ENCODE peak calls at places on chromosomes 12 and 14, in four cellular contexts. N, R, W and K are unnamed samples. For H3K4me1, the result is how much of the 10 kb centered on the place peaks cover.

GRCh38 chr12:62862259-62862881 is 72.6 kb downstream of the PPM1H start:
- DNase-seq in N (no peak), R (no peak), W (no peak), K (no peak)

GRCh38 chr12:75944097-75944904 is 87.3 kb downstream of the PHLDA1 start:
- DNase-seq in N (peak), R (no peak), W (peak), K (no peak)

GRCh38 chr12:9364224-9365176 is 156.3 kb upstream of the PZP start:
- DNase-seq in N (no peak), R (no peak), W (no peak), K (no peak)

GRCh38 chr12:107238276-107238675 is 144.9 kb upstream of the CRY1 start:
- DNase-seq in N (no peak), R (no peak), W (no peak), K (no peak)

GRCh38 chr12:113537041-113537750 is 65.5 kb upstream of the LHX5 start:
- DNase-seq in N (no peak), R (no peak), W (no peak), K (no peak)

GRCh38 chr12:87311206-87311605 is 718.0 kb downstream of the C12orf50 start:
- DNase-seq in N (no peak), R (no peak), W (no peak), K (no peak)

GRCh38 chr14:68464716-68465115 is 328.2 kb downstream of the ZFP36L1 start:
- DNase-seq in N (peak), R (no peak), W (peak), K (no peak)

GRCh38 chr12:81953541-81953940 is 194.4 kb upstream of the PPFIA2 start:
- DNase-seq in N (no peak), R (no peak), W (no peak), K (no peak)

GRCh38 chr12:45674181-45674580 is 55.3 kb upstream of the ARID2 start:
- DNase-seq in N (no peak), R (no peak), W (no peak), K (no peak)

GRCh38 chr14:42872775-42873174 is 1266.1 kb downstream of the LRFN5 start:
- DNase-seq in N (no peak), R (no peak), W (no peak), K (no peak)

GRCh38 chr12:1306096-1306495 is 288.3 kb downstream of the FBXL14 start:
- DNase-seq in N (no peak), R (no peak), W (no peak), K (no peak)

GRCh38 chr14:103031566-103031911 is 25.8 kb downstream of the CDC42BPB start:
- DNase-seq in N (no peak), R (peak), W (no peak), K (no peak)

GRCh38 chr14:76313861-76314260 is 62.1 kb upstream of the ESRRB start:
- DNase-seq in N (no peak), R (no peak), W (no peak), K (no peak)

GRCh38 chr12:128792398-128792797 is 31.4 kb downstream of the SLC15A4 start:
- DNase-seq in N (no peak), R (peak), W (no peak), K (no peak)

GRCh38 chr12:104181313-104181712 is 34.3 kb upstream of the TXNRD1 start:
- DNase-seq in N (no peak), R (no peak), W (no peak), K (no peak)

GRCh38 chr12:18296909-18297280 is 35.6 kb downstream of the PIK3C2G start:
- DNase-seq in N (no peak), R (no peak), W (no peak), K (no peak)

GRCh38 chr12:113797535-113797868 is 168.6 kb downstream of the RBM19 start:
- DNase-seq in N (no peak), R (no peak), W (no peak), K (no peak)

GRCh38 chr12:47741340-47741703 is 16.0 kb upstream of the ENDOU start:
- DNase-seq in N (no peak), R (peak), W (peak), K (no peak)

GRCh38 chr12:124165695-124166094 is 129.2 kb upstream of the RFLNA start:
- DNase-seq in N (no peak), R (no peak), W (no peak), K (no peak)

GRCh38 chr14:104979758-104980591 is 1.8 kb upstream of the AHNAK2 start:
- DNase-seq in N (no peak), R (peak), W (no peak), K (no peak)

GRCh38 chr12:118714051-118714460 is 267.3 kb upstream of the SRRM4 start:
- DNase-seq in N (peak), R (no peak), W (peak), K (no peak)

GRCh38 chr14:88706425-88706824 is 86.3 kb downstream of the EML5 start:
- DNase-seq in N (no peak), R (no peak), W (no peak), K (no peak)

GRCh38 chr14:25953532-25954144 is 644.2 kb downstream of the NOVA1 start:
- DNase-seq in N (no peak), R (no peak), W (no peak), K (peak)

GRCh38 chr12:127107744-127108143 is 1159.2 kb upstream of the TMEM132C start:
- DNase-seq in N (no peak), R (no peak), W (no peak), K (no peak)

GRCh38 chr12:52975820-52976573 is 27.1 kb downstream of the KRT18 start:
- DNase-seq in N (no peak), R (no peak), W (peak), K (no peak)

GRCh38 chr14:75561013-75561432 is 17.4 kb upstream of the FLVCR2 start:
- DNase-seq in N (peak), R (peak), W (peak), K (no peak)

GRCh38 chr12:67096533-67097318 is 172.4 kb upstream of the CAND1 start:
- DNase-seq in N (no peak), R (no peak), W (no peak), K (no peak)

GRCh38 chr14:80978403-80978802 is 23.0 kb downstream of the TSHR start:
- DNase-seq in N (no peak), R (no peak), W (no peak), K (no peak)

GRCh38 chr14:74616507-74616906 is 4.5 kb upstream of the LTBP2 start:
- DNase-seq in N (peak), R (peak), W (peak), K (no peak)

GRCh38 chr14:91410781-91411536 is 6.7 kb downstream of the CCDC88C start:
- DNase-seq in N (no peak), R (peak), W (no peak), K (no peak)

GRCh38 chr12:18923721-18924120 is 185.8 kb downstream of the CAPZA3 start:
- DNase-seq in N (no peak), R (no peak), W (no peak), K (no peak)

GRCh38 chr12:6547566-6547965 is 8.3 kb downstream of the IFFO1 start:
- DNase-seq in N (no peak), R (no peak), W (no peak), K (no peak)

GRCh38 chr12:67928621-67929369 is 60.5 kb upstream of the IFNG-AS1 start:
- DNase-seq in N (no peak), R (no peak), W (no peak), K (no peak)

GRCh38 chr12:110046451-110047187 is 1.7 kb downstream of the C12orf76 start:
- DNase-seq in N (no peak), R (no peak), W (no peak), K (no peak)
- TF ChIP-seq POLR2A in N (no peak), R (no peak), W (no peak), K (no peak)

GRCh38 chr12:42473561-42473960 is 116.0 kb downstream of the PRICKLE1 start:
- DNase-seq in N (no peak), R (no peak), W (no peak), K (no peak)

GRCh38 chr12:42468341-42468821 is 121.2 kb downstream of the PRICKLE1 start:
- DNase-seq in N (no peak), R (no peak), W (no peak), K (no peak)

GRCh38 chr12:42473130-42473529 is 116.4 kb downstream of the PRICKLE1 start:
- DNase-seq in N (no peak), R (no peak), W (no peak), K (no peak)

GRCh38 chr12:42469355-42470006 is 120.1 kb downstream of the PRICKLE1 start:
- DNase-seq in N (no peak), R (no peak), W (no peak), K (no peak)

DNA sequence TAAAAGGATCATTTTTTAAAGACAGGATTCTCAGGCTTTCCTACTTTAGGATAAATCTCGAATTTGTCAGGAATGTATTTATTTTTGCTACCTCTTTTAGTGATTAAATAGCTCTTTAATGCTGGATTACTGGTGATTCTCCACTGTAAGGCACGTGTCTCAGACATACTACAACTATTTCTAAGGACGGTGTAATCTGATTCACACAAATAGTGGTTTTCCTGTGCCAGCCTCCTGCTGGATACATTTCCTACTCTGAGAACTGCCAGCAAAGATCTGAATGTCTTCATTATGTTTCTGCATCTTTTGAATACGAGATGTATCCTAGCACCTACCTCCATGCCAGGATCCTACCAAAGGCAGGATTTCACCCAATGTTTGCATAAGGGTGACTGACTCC is 120.7 kb downstream of the PRICKLE1 start:
- DNase-seq in N (no peak), R (no peak), W (no peak), K (no peak)
- H3K4me3 ChIP-seq in N (no peak), R (peak), W (no peak), K (peak)

GRCh38 chr12:54279632-54280400 is at the start of gene CBX5:
- DNase-seq in N (peak), R (peak), W (peak), K (peak)
- H3K4me1 ChIP-seq in N (under half), R (half or more), W (under half), K (half or more)

DNA sequence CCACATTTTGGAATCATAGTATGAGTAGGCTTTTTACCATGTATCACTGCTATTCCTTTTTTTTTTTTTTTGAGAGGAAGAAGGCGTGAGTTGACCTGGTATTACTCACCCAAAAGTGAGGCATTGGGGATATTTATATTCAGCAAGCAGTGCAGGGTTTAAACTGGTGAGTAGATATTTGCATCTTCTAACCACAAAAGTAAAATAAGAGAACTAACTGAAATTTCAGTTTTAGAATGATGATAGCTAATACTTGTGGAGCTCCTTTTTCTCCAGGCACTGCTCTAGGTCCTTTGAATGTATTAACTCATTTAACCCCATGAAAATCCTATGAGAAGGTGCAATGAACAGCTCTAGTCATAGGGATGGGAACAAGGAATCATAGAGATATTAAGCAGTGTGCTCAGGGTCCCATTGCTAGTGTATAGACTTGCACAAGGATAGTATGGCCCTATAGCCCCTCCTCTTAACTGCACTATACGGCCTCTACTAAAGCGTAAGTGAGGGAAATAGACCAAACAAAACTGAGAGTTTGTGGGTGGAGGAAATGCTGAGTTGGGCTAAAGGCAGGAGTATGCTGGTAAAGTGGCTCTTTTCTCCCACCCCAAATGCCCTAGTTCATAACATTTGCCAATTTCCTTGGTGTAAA is 104.3 kb upstream of the MAX start:
- DNase-seq in N (no peak), R (no peak), W (no peak), K (no peak)
- TF ChIP-seq POLR2A in N (no peak), R (no peak), W (no peak), K (no peak)

GRCh38 chr14:36521598-36522345 is 1.7 kb upstream of the NKX2-1 start:
- DNase-seq in N (no peak), R (no peak), W (no peak), K (no peak)
- H3K4me3 ChIP-seq in N (no peak), R (peak), W (no peak), K (peak)

DNA sequence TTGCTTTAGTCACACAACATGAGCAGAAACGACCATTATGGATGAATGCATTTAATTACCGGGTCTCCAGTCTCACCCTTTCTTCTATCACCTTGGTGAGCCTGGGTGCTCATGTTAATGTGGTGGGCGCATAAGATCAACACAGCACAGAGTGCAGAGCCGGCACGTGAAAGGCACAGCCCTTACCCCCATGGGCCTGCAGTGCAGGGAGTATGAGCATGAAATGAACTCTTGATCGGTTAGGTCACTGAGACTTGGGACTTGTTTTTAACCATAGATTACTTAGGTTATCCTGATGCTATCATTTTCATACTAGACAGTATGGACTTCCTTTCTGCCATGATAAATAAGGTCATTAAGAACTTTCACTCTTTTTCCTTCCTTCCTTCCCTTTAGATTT is 156.8 kb downstream of the CRADD start:
- DNase-seq in N (no peak), R (no peak), W (no peak), K (no peak)
- H3K4me1 ChIP-seq in N (under half), R (under half), W (under half), K (under half)

GRCh38 chr14:50064993-50065392 is 51.4 kb downstream of the VCPKMT start:
- DNase-seq in N (no peak), R (peak), W (no peak), K (no peak)
- TF ChIP-seq POLR2A in N (no peak), R (no peak), W (no peak), K (no peak)

DNA sequence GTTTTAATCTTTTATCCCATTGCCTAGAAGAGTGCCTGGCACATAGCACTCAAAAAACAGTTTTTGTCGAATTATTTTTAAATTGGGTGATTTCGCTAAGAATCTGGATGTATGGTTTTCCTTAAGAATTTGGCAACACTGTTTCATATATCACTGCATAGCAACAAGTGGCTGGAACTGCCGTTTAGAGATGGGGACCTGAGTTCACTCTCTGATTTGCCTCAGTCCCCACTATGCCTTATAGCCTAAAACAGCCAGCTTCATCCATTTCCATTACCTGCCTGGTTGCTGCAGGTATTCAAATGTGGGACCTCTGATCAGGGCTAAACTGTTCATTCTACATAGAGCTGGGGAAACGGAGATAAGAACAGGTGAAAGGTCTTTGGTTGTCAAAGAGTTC is 1.8 kb downstream of the HEBP1 start:
- DNase-seq in N (no peak), R (no peak), W (no peak), K (no peak)
- H3K4me3 ChIP-seq in N (no peak), R (peak), W (no peak), K (no peak)

GRCh38 chr12:26839551-26839950 is 6.6 kb upstream of the ITPR2 start:
- DNase-seq in N (no peak), R (no peak), W (no peak), K (no peak)

GRCh38 chr12:26843306-26843705 is 10.3 kb upstream of the ITPR2 start:
- DNase-seq in N (no peak), R (no peak), W (no peak), K (no peak)

GRCh38 chr12:26833692-26834168 is 736 bp upstream of the ITPR2 start:
- DNase-seq in N (no peak), R (peak), W (no peak), K (no peak)

GRCh38 chr12:26841085-26841484 is 8.1 kb upstream of the ITPR2 start:
- DNase-seq in N (no peak), R (no peak), W (no peak), K (no peak)

DNA sequence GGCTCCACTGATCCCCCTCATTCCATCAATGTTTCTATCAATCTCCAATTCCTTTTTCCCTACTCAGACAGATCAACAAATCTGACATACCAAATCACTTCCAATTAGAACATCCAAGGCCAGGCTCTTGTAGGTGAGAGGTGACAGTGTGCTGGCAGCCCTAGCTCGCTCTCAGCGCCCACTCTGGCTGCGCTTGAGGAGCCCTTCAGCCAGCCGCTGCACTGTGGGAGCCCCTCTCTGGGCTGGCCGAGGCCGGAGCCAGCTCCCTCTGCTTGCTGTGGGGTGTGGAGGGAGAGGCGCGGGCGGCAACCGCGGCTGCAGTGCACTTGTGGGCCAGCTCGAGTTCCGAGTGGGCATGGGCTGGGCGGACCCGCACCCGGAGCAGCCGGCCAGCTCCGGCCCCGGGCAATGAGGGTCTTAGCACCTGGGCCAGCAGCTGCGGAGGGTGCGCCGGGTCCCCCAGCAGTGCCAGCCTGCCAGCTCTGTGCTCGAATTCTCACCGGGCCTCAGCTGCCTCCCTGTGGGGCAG is 6.0 kb upstream of the ITPR2 start:
- DNase-seq in N (no peak), R (no peak), W (no peak), K (no peak)
- H3K4me1 ChIP-seq in N (under half), R (under half), W (under half), K (under half)

GRCh38 chr14:95307402-95308041 is 12.2 kb downstream of the CLMN start:
- DNase-seq in N (no peak), R (peak), W (no peak), K (no peak)
- TF ChIP-seq POLR2A in N (no peak), R (no peak), W (no peak), K (no peak)